ENCODE peak calls at places on chromosomes 4 and X, in four cellular contexts. P is tibial nerve, Z is endothelial cell of umbilical vein, K is tibial artery. F is an unnamed sample.

GRCh38 chr4:113919611-113920010 is 59.8 kb downstream of the ARSJ start:
- DNase-seq in Z (no peak), P (no peak), K (no peak), F (no peak)

GRCh38 chrX:139113682-139114081 is 402.2 kb upstream of the FGF13 start:
- DNase-seq in P (no peak), K (no peak), Z (no peak), F (no peak)

GRCh38 chrX:122087353-122087752 is 1039.9 kb downstream of the GLUD2 start:
- DNase-seq in K (no peak), P (no peak), Z (no peak), F (no peak)

GRCh38 chrX:115560211-115560977 is 580 bp upstream of the PLS3 start:
- DNase-seq in Z (peak; percentile 70), P (no peak), K (no peak), F (no peak)

GRCh38 chr4:184064877-184065276 is 152.8 kb downstream of the ENPP6 start:
- DNase-seq in Z (no peak), P (no peak), K (no peak), F (no peak)

GRCh38 chrX:39665830-39666518 is 431.8 kb downstream of the BCOR start:
- DNase-seq in P (no peak), Z (no peak), K (no peak), F (no peak)

GRCh38 chr4:38939150-38939549 is 71.5 kb downstream of the FAM114A1 start:
- DNase-seq in P (no peak), Z (no peak), K (no peak), F (no peak)

GRCh38 chrX:69493193-69493592 is 10.9 kb upstream of the NALF2 start:
- DNase-seq in K (no peak), Z (peak; percentile 1), P (no peak), F (no peak)

GRCh38 chrX:21412883-21413282 is 38.7 kb downstream of the CNKSR2 start:
- DNase-seq in P (no peak), Z (no peak), K (no peak), F (no peak)

GRCh38 chrX:153723351-153724251 is 586 bp downstream of the BCAP31 start:
- DNase-seq in P (no peak), Z (peak; percentile 51), K (no peak), F (no peak)

GRCh38 chrX:150766351-150767044 is 73.3 kb downstream of the MTMR1 start:
- DNase-seq in K (no peak), P (no peak), Z (no peak), F (no peak)

GRCh38 chr4:153137168-153137567 is 67.1 kb upstream of the TRIM2 start:
- DNase-seq in K (no peak), Z (peak; percentile 20), P (no peak), F (no peak)

GRCh38 chr4:52234539-52235174 is 183.6 kb downstream of the SPATA18 start:
- DNase-seq in K (no peak), Z (peak; percentile 25), P (no peak), F (no peak)

GRCh38 chr4:150056569-150056968 is 21.7 kb upstream of the DCLK2 start:
- DNase-seq in K (no peak), P (no peak), Z (no peak), F (no peak)

GRCh38 chr4:87657525-87657924 is 7.4 kb downstream of the DMP1 start:
- DNase-seq in P (no peak), Z (peak; percentile 91), K (no peak), F (no peak)

GRCh38 chrX:9573282-9574106 is 108.6 kb downstream of the TBL1X start:
- DNase-seq in K (no peak), Z (no peak), P (no peak), F (no peak)

GRCh38 chr4:185637162-185637875 is 102.0 kb upstream of the PDLIM3 start:
- DNase-seq in P (no peak), K (no peak), Z (no peak), F (no peak)

GRCh38 chr4:125582302-125582701 is 267.5 kb downstream of the FAT4 start:
- DNase-seq in Z (peak; percentile 55), P (no peak), K (no peak), F (no peak)

GRCh38 chr4:55475394-55476243 is 71.1 kb downstream of the CLOCK start:
- DNase-seq in P (no peak), K (no peak), Z (peak; percentile 29), F (no peak)

GRCh38 chr4:36159208-36159607 is 85.1 kb downstream of the ARAP2 start:
- DNase-seq in K (no peak), Z (no peak), P (no peak), F (no peak)

GRCh38 chrX:31367816-31368215 is 296.0 kb upstream of the FTHL17 start:
- DNase-seq in P (no peak), K (no peak), Z (no peak), F (no peak)

GRCh38 chr4:76547167-76547760 is 112.2 kb downstream of the SHROOM3 start:
- DNase-seq in Z (no peak), P (no peak), K (no peak), F (no peak)

GRCh38 chr4:149927514-149927913 is 111.9 kb upstream of the IQCM start:
- DNase-seq in P (no peak), K (no peak), Z (no peak), F (no peak)

GRCh38 chr4:56158483-56158882 is 209.7 kb downstream of the CEP135 start:
- DNase-seq in K (no peak), Z (no peak), P (no peak), F (no peak)

GRCh38 chrX:85024044-85024443 is 20.4 kb downstream of the APOOL start:
- DNase-seq in Z (no peak), P (no peak), K (no peak), F (no peak)

GRCh38 chrX:2710041-2710471 is 19.0 kb downstream of the CD99 start:
- DNase-seq in P (no peak), K (no peak), Z (peak; percentile 85), F (no peak)

GRCh38 chrX:110394653-110395052 is 36.0 kb downstream of the RTL9 start:
- DNase-seq in P (no peak), K (no peak), Z (no peak), F (no peak)

GRCh38 chrX:153488231-153488914 is 6.4 kb upstream of the BGN start:
- DNase-seq in P (no peak), Z (peak; percentile 91), K (peak; percentile 89), F (peak; percentile 65)

GRCh38 chr4:101356928-101357327 is 9.6 kb upstream of the PPP3CA start:
- DNase-seq in P (no peak), K (no peak), Z (peak; percentile 75), F (no peak)

GRCh38 chr4:128768373-128768996 is 41.0 kb upstream of the JADE1 start:
- DNase-seq in Z (no peak), K (no peak), P (no peak), F (no peak)

GRCh38 chr4:38177035-38177791 is 217.0 kb downstream of the PTTG2 start:
- DNase-seq in P (no peak), Z (peak; percentile 48), K (no peak), F (peak; percentile 34)

GRCh38 chrX:13535371-13535770 is 34.0 kb upstream of the EGFL6 start:
- DNase-seq in Z (no peak), P (no peak), K (no peak), F (no peak)

GRCh38 chrX:39857780-39858179 is 240.0 kb downstream of the BCOR start:
- DNase-seq in Z (no peak), P (no peak), K (no peak), F (no peak)

GRCh38 chr4:73836373-73837269 is at the start of gene CXCL6:
- DNase-seq in Z (peak; percentile 40), K (no peak), P (peak; percentile 12), F (peak; percentile 30)

GRCh38 chrX:153646620-153647373 is at the start of gene DUSP9:
- DNase-seq in K (peak; percentile 28), P (no peak), Z (peak; percentile 17), F (no peak)

GRCh38 chrX:78199851-78200250 is 60.4 kb upstream of the TAF9B start:
- DNase-seq in Z (peak; percentile 21), P (no peak), K (no peak), F (no peak)

GRCh38 chr4:184895012-184895795 is 69.4 kb upstream of the ACSL1 start:
- DNase-seq in P (no peak), Z (no peak), K (no peak), F (no peak)

GRCh38 chr4:58732973-58733372 is 1622.8 kb upstream of the IGFBP7 start:
- DNase-seq in Z (no peak), P (no peak), K (no peak), F (no peak)
- TF ChIP-seq CTCF in Z (no peak), P (no peak), K (no peak), F (no peak)

DNA sequence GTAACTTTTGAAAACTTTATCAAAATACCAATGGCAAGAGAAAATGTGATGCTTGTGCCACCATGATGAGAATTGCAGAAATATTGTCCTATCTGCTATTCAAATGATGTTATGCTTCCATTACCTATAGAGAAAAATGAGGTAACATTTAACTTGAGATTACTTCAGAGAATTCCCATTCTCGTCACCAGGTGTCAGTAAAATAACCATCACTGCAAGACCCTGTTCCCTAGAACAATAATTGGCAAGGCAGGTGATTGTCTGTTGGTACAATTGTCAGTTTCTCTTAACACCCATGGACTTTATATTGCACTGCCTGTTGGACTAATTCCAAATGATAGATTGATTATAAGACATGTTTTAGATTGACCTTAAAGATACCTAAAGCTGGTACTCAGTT is 179.9 kb downstream of the GABRG1 start:
- DNase-seq in Z (no peak), K (no peak), P (no peak), F (no peak)
- H3K4me1 ChIP-seq in Z (no peaks in the 10 kb centered on the region), K (no peaks in the 10 kb centered on the region), P (no peaks in the 10 kb centered on the region), F (no peaks in the 10 kb centered on the region)

DNA sequence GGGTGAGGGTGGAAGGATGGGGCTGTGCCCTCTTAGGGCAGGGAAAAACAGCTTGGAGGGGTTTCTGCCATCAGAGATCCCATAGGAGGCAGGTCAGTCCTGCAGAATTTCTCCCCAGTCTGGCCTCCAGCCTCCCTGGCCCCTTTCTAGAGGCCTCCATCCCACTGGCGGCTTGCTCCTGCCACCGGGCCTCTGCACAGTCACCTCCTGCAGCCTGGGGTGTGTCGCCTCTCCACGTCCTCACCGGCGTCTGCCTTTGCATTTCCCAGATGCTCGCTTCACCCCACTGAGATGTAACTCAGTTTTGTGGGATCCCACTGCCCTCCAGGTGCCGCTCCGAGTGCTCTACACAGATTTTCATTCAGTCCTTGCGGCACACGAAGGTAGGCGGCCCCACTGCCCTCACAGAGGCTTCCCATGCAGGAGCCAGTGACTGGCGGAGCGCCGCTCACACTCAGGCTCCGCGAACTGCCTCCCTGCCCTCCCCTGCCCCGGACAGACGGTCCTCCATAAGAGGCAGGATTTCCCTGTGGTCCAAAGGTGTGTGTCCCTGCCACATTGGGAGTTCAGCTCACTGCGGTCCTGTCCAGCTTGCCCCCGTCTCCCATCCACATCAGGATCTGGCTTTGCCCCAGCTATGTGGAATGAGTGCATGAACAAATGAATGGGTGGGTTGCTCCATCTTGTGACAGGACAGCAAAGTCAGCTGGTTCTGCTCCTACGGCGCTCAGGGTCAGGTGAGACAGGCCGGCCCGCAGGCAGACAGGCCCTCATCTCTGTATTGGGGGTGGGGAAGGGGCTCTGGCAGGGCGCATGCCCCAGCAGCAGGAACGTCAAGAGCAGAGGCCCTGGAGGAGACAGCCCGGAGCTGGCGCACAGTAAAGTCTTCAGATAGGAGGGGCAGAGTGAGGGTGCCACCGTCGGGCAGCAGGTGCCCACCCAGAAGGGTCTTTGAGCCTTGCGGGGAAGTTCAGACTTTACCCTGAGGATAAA is 2.7 kb upstream of the TMEM271 start:
- DNase-seq in K (no peak), Z (no peak), P (no peak), F (no peak)
- H3K27me3 ChIP-seq in K (peaks cover 62% of the 10 kb centered on the region), Z (peaks cover 32% of the 10 kb centered on the region), P (peaks cover 4% of the 10 kb centered on the region), F (peaks cover 92% of the 10 kb centered on the region)

DNA sequence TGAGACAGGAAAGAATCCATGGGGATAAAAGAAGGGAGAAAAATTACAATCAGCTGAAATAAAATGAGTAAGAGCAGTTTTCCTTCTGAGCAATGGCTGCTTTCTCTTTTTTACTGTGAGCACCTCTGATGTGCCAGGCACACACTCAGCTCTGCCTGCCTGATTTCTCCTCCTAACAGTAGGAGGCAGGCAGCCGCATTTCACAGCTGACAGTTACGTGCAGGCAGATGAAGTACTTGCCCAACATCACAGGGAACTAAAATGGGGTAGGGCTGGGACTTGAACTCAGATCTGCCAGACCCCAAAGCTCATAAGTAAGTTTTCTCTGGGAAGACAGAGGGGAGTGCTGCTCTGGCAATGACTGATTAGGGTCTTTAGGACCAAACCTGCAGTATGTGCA is 54.6 kb downstream of the C4orf50 start:
- DNase-seq in K (no peak), Z (no peak), P (no peak), F (no peak)
- TF ChIP-seq CTCF in K (no peak), Z (no peak), P (no peak), F (no peak)

F was measured in left ventricle myocardium inferior.